ENCODE peak calls at places on chromosomes 1 and 21, in eight cellular contexts. C is tibial nerve, J is HCEC 1CT, V is A549, Q is fibroblast of the conjunctiva, I is SHP77 treated with DMSO at 0.1 percent for 48 hours, N is NCI-H2029 treated with DMSO at 0.1 percent for 48 hours, T is Ammon's horn. D is an unnamed sample.

GRCh38 chr1:199463521-199464127 is 563.9 kb upstream of the NR5A2 start:
- DNase-seq in Q (peak), J (peak), C (no peak), N (no peak), V (peak), I (no peak), T (no peak), D (peak)

GRCh38 chr1:16965486-16966067 is 14.8 kb downstream of the MFAP2 start:
- DNase-seq in C (no peak), V (no peak), T (no peak), Q (no peak), J (no peak), I (no peak), N (no peak), D (no peak)

GRCh38 chr1:64183985-64184440 is 19.4 kb upstream of the UBE2U start:
- DNase-seq in Q (peak), I (no peak), T (no peak), N (peak), C (no peak), V (no peak), J (peak), D (peak)

GRCh38 chr21:29718081-29718815 is 221.5 kb downstream of the GRIK1 start:
- DNase-seq in T (no peak), V (no peak), Q (no peak), N (peak), I (peak), J (peak), C (no peak), D (peak)

GRCh38 chr1:59738591-59739015 is 76.1 kb upstream of the HOOK1 start:
- DNase-seq in I (no peak), J (peak), T (no peak), N (no peak), C (no peak), Q (peak), V (no peak), D (peak)

GRCh38 chr21:27756191-27756590 is 789.3 kb upstream of the ADAMTS5 start:
- DNase-seq in T (no peak), I (no peak), N (no peak), Q (no peak), J (no peak), V (no peak), C (no peak), D (no peak)

GRCh38 chr1:225427249-225428065 is at the start of gene LBR:
- DNase-seq in N (no peak), Q (no peak), I (no peak), T (peak), C (no peak), J (peak), V (no peak), D (peak)

GRCh38 chr1:167924553-167925223 is 10.8 kb upstream of the ADCY10 start:
- DNase-seq in V (no peak), C (no peak), N (no peak), T (no peak), I (no peak), Q (no peak), J (no peak), D (no peak)

GRCh38 chr1:205324781-205325180 is 3.2 kb upstream of the NUAK2 start:
- DNase-seq in T (no peak), Q (no peak), I (no peak), C (no peak), N (no peak), J (no peak), V (no peak), D (peak)

GRCh38 chr1:67801903-67802302 is 31.4 kb downstream of the GNG12 start:
- DNase-seq in N (no peak), I (no peak), J (no peak), C (no peak), V (no peak), Q (no peak), T (no peak), D (peak)

GRCh38 chr1:173255214-173255813 is 48.2 kb upstream of the TNFSF4 start:
- DNase-seq in N (no peak), T (no peak), C (no peak), I (no peak), V (peak), Q (peak), J (peak), D (peak)

GRCh38 chr1:59738152-59738551 is 76.6 kb upstream of the HOOK1 start:
- DNase-seq in N (peak), I (no peak), T (no peak), Q (peak), J (peak), V (no peak), C (no peak), D (peak)

GRCh38 chr1:232509570-232509969 is 120.4 kb downstream of the SIPA1L2 start:
- DNase-seq in C (no peak), I (no peak), V (no peak), Q (no peak), T (peak), J (no peak), N (no peak), D (no peak)

GRCh38 chr1:227900571-227901051 is 47.1 kb downstream of the WNT9A start:
- DNase-seq in N (no peak), T (no peak), J (no peak), Q (no peak), V (no peak), C (no peak), I (no peak), D (no peak)

GRCh38 chr21:31580866-31581276 is 78.6 kb upstream of the SOD1 start:
- DNase-seq in I (peak), J (peak), V (peak), C (peak), Q (peak), T (peak), N (peak), D (peak)

GRCh38 chr21:37338671-37339526 is 27.7 kb upstream of the DYRK1A start:
- DNase-seq in J (peak), Q (peak), N (no peak), C (no peak), V (peak), T (peak), I (peak), D (peak)

GRCh38 chr1:65147424-65148177 is 402 bp upstream of the AK4 start:
- DNase-seq in I (no peak), T (peak), N (no peak), J (peak), Q (no peak), C (no peak), V (no peak), D (peak)

GRCh38 chr1:204989266-204990058 is 53.5 kb upstream of the CNTN2 start:
- DNase-seq in N (peak), T (peak), C (peak), V (peak), Q (peak), J (peak), I (peak), D (peak)

GRCh38 chr1:31924839-31925238 is 13.3 kb downstream of the PTP4A2 start:
- DNase-seq in T (no peak), I (no peak), J (no peak), V (no peak), N (no peak), C (no peak), Q (no peak), D (no peak)

GRCh38 chr1:155272466-155273133 is 704 bp downstream of the CLK2 start:
- DNase-seq in V (peak), C (no peak), I (no peak), T (peak), N (no peak), Q (peak), J (peak), D (peak)

GRCh38 chr1:160797861-160798273 is 1.9 kb downstream of the LY9 start:
- DNase-seq in T (no peak), Q (no peak), J (no peak), V (no peak), I (no peak), C (no peak), N (no peak), D (no peak)

GRCh38 chr1:41387667-41388091 is 26.4 kb downstream of the FOXO6 start:
- DNase-seq in I (no peak), V (no peak), J (no peak), N (peak), Q (peak), C (no peak), T (peak), D (no peak)

GRCh38 chr1:16614361-16615252 is 1.2 kb upstream of the NBPF1 start:
- DNase-seq in Q (no peak), J (no peak), V (no peak), I (no peak), C (no peak), T (no peak), N (no peak), D (no peak)

GRCh38 chr1:112517231-112517630 is 8.5 kb downstream of the WNT2B start:
- DNase-seq in J (no peak), C (no peak), T (no peak), Q (no peak), N (no peak), V (no peak), I (no peak), D (no peak)

GRCh38 chr1:168082008-168082876 is 54.5 kb downstream of the GPR161 start:
- DNase-seq in V (peak), C (peak), N (peak), J (peak), T (peak), Q (peak), I (peak), D (peak)

GRCh38 chr1:21022279-21023040 is 154.2 kb downstream of the EIF4G3 start:
- DNase-seq in I (peak), C (no peak), Q (peak), T (peak), N (peak), J (peak), V (peak), D (peak)

GRCh38 chr1:68808351-68808750 is 311.5 kb upstream of the DEPDC1 start:
- DNase-seq in Q (no peak), C (no peak), J (no peak), N (no peak), I (no peak), V (no peak), T (no peak), D (no peak)